ENCODE peak calls at places on chromosome 12, in nine cellular contexts. J is mesendoderm; U is heart left ventricle; I is lung microvascular endothelial cell; T is SHP77; Y is stimulated activated CD4-positive, alpha-beta T cell treated with anti-CD3 and anti-CD28 coated beads, Interleukin-12 subunit alpha, Interleukin-12 subunit beta, amount 100 ng/mL, for 24 hours; D is HTR-8/SVneo; G is body of pancreas; O is amygdala. P is an unnamed sample.

GRCh38 chr12:542290-543113 is 82.8 kb downstream of the B4GALNT3 start:
- DNase-seq in J (peak), U (peak), I (no peak), T (no peak), Y (no peak), D (no peak), G (no peak), O (no peak), P (no peak)

GRCh38 chr12:93245543-93245942 is 132.2 kb upstream of the NUDT4 start:
- DNase-seq in J (peak), U (no peak), I (no peak), T (no peak), Y (no peak), D (no peak), G (no peak), O (no peak), P (no peak)

GRCh38 chr12:10409387-10409786 is at the start of gene KLRC4:
- DNase-seq in J (no peak), U (no peak), I (peak), T (peak), Y (no peak), D (no peak), G (no peak), O (no peak), P (no peak)

GRCh38 chr12:11622774-11623375 is 26.6 kb upstream of the ETV6 start:
- DNase-seq in J (peak), U (no peak), I (no peak), T (no peak), Y (no peak), D (no peak), G (no peak), O (no peak), P (no peak)

GRCh38 chr12:7934153-7934552 is 1.8 kb downstream of the SLC2A3 start:
- DNase-seq in J (no peak), U (no peak), I (no peak), T (no peak), Y (no peak), D (no peak), G (no peak), O (no peak), P (no peak)

GRCh38 chr12:118436002-118436724 is 59.8 kb downstream of the SUDS3 start:
- DNase-seq in J (peak), U (no peak), I (peak), T (no peak), Y (no peak), D (peak), G (no peak), O (no peak), P (peak)

GRCh38 chr12:6465467-6466183 is 4.9 kb downstream of the VAMP1 start:
- DNase-seq in J (peak), U (no peak), I (peak), T (no peak), Y (no peak), D (peak), G (peak), O (peak), P (peak)

GRCh38 chr12:84995646-84996045 is 40.4 kb downstream of the TSPAN19 start:
- DNase-seq in J (no peak), U (no peak), I (peak), T (no peak), Y (no peak), D (no peak), G (no peak), O (no peak), P (no peak)

GRCh38 chr12:98453070-98453469 is 62.3 kb upstream of the TMPO start:
- DNase-seq in J (no peak), U (no peak), I (no peak), T (no peak), Y (no peak), D (no peak), G (no peak), O (no peak), P (no peak)

GRCh38 chr12:6380141-6381121 is 3.5 kb upstream of the LTBR start:
- DNase-seq in J (no peak), U (no peak), I (no peak), T (no peak), Y (no peak), D (no peak), G (no peak), O (no peak), P (peak)

GRCh38 chr12:53179694-53180269 is 740 bp upstream of the ZNF740 start:
- DNase-seq in J (no peak), U (no peak), I (no peak), T (no peak), Y (no peak), D (no peak), G (peak), O (no peak), P (no peak)

GRCh38 chr12:26080911-26081310 is 43.9 kb downstream of the BHLHE41 start:
- DNase-seq in J (no peak), U (no peak), I (no peak), T (no peak), Y (no peak), D (no peak), G (no peak), O (no peak), P (no peak)

GRCh38 chr12:53232641-53233538 is 881 bp upstream of the RARG start:
- DNase-seq in J (peak), U (peak), I (no peak), T (no peak), Y (no peak), D (no peak), G (peak), O (no peak), P (no peak)

GRCh38 chr12:123714302-123714627 is 2.1 kb downstream of the ATP6V0A2 start:
- DNase-seq in J (peak), U (no peak), I (no peak), T (no peak), Y (no peak), D (no peak), G (no peak), O (no peak), P (no peak)

GRCh38 chr12:130989391-130989790 is 35.7 kb downstream of the ADGRD1 start:
- DNase-seq in J (no peak), U (no peak), I (no peak), T (no peak), Y (no peak), D (no peak), G (no peak), O (no peak), P (no peak)

GRCh38 chr12:95412826-95413311 is 61.1 kb upstream of the METAP2 start:
- DNase-seq in J (no peak), U (no peak), I (no peak), T (no peak), Y (no peak), D (peak), G (no peak), O (no peak), P (peak)

GRCh38 chr12:124441443-124442190 is 125.8 kb downstream of the NCOR2 start:
- DNase-seq in J (no peak), U (no peak), I (peak), T (no peak), Y (no peak), D (peak), G (no peak), O (no peak), P (peak)

GRCh38 chr12:120261951-120262851 is 3.3 kb downstream of the PXN start:
- DNase-seq in J (no peak), U (no peak), I (peak), T (no peak), Y (no peak), D (peak), G (no peak), O (no peak), P (peak)

GRCh38 chr12:57169046-57169795 is 21.8 kb upstream of the LRP1-AS start:
- DNase-seq in J (no peak), U (no peak), I (no peak), T (no peak), Y (no peak), D (no peak), G (no peak), O (no peak), P (no peak)

P was measured in HFFc6.